ENCODE peak calls at places on chromosomes 11 and 22, in five cellular contexts. One of them, this sample, is unnamed. For H3K4me1, the result is how much of the 10 kb centered on the place peaks cover.

GRCh38 chr11:72528121-72528520 is 93.8 kb upstream of the CLPB start:
- DNase-seq in endothelial cell of umbilical vein: no peak
- DNase-seq in lower lobe of right lung: no peak
- DNase-seq in prostate gland: no peak
- DNase-seq in CD8-positive, alpha-beta memory T cell: no peak
- DNase-seq in this sample: no peak

GRCh38 chr11:60657880-60658279 is 41.5 kb upstream of the MS4A8 start:
- DNase-seq in CD8-positive, alpha-beta memory T cell: no peak
- DNase-seq in prostate gland: no peak
- DNase-seq in endothelial cell of umbilical vein: no peak
- DNase-seq in lower lobe of right lung: no peak
- DNase-seq in this sample: peak

GRCh38 chr22:28989912-28990311 is 71.7 kb downstream of the C22orf31 start:
- DNase-seq in lower lobe of right lung: no peak
- DNase-seq in CD8-positive, alpha-beta memory T cell: no peak
- DNase-seq in prostate gland: no peak
- DNase-seq in endothelial cell of umbilical vein: no peak
- DNase-seq in this sample: no peak

GRCh38 chr11:20303451-20303965 is 60.0 kb upstream of the HTATIP2 start:
- DNase-seq in lower lobe of right lung: no peak
- DNase-seq in endothelial cell of umbilical vein: no peak
- DNase-seq in prostate gland: no peak
- DNase-seq in CD8-positive, alpha-beta memory T cell: no peak
- DNase-seq in this sample: peak

GRCh38 chr22:41444360-41445170 is 2.0 kb downstream of the TOB2 start:
- DNase-seq in prostate gland: peak
- DNase-seq in endothelial cell of umbilical vein: peak
- DNase-seq in lower lobe of right lung: peak
- DNase-seq in CD8-positive, alpha-beta memory T cell: peak
- DNase-seq in this sample: peak

GRCh38 chr11:26045082-26045481 is 286.8 kb upstream of the ANO3 start:
- DNase-seq in prostate gland: no peak
- DNase-seq in endothelial cell of umbilical vein: no peak
- DNase-seq in CD8-positive, alpha-beta memory T cell: no peak
- DNase-seq in lower lobe of right lung: no peak
- DNase-seq in this sample: no peak

GRCh38 chr11:32279672-32280071 is 155.7 kb downstream of the WT1 start:
- DNase-seq in CD8-positive, alpha-beta memory T cell: no peak
- DNase-seq in lower lobe of right lung: no peak
- DNase-seq in endothelial cell of umbilical vein: no peak
- DNase-seq in prostate gland: no peak
- DNase-seq in this sample: no peak

GRCh38 chr22:42905702-42906183 is 48.7 kb upstream of the ARFGAP3 start:
- DNase-seq in lower lobe of right lung: peak
- DNase-seq in CD8-positive, alpha-beta memory T cell: no peak
- DNase-seq in prostate gland: peak
- DNase-seq in endothelial cell of umbilical vein: peak
- DNase-seq in this sample: peak

GRCh38 chr11:79444923-79445322 is 4.1 kb upstream of the TENM4 start:
- DNase-seq in CD8-positive, alpha-beta memory T cell: no peak
- DNase-seq in prostate gland: no peak
- DNase-seq in lower lobe of right lung: no peak
- DNase-seq in endothelial cell of umbilical vein: no peak
- DNase-seq in this sample: no peak

GRCh38 chr11:117146521-117146920 is 2.4 kb downstream of the PAFAH1B2 start:
- DNase-seq in endothelial cell of umbilical vein: no peak
- DNase-seq in lower lobe of right lung: no peak
- DNase-seq in prostate gland: no peak
- DNase-seq in CD8-positive, alpha-beta memory T cell: no peak
- DNase-seq in this sample: no peak

GRCh38 chr11:86592659-86593451 is 79.6 kb downstream of the ME3 start:
- DNase-seq in endothelial cell of umbilical vein: peak
- DNase-seq in prostate gland: no peak
- DNase-seq in CD8-positive, alpha-beta memory T cell: peak
- DNase-seq in lower lobe of right lung: no peak
- DNase-seq in this sample: peak

GRCh38 chr22:48492371-48493320 is 1335.0 kb downstream of the BRD1 start:
- DNase-seq in endothelial cell of umbilical vein: peak
- DNase-seq in prostate gland: peak
- DNase-seq in lower lobe of right lung: peak
- DNase-seq in CD8-positive, alpha-beta memory T cell: no peak
- DNase-seq in this sample: peak

GRCh38 chr22:24060375-24060788 is 49.3 kb downstream of the CABIN1 start:
- DNase-seq in endothelial cell of umbilical vein: peak
- DNase-seq in CD8-positive, alpha-beta memory T cell: no peak
- DNase-seq in prostate gland: peak
- DNase-seq in lower lobe of right lung: no peak
- DNase-seq in this sample: no peak

GRCh38 chr11:59206635-59207034 is 6.1 kb downstream of the MPEG1 start:
- DNase-seq in endothelial cell of umbilical vein: peak
- DNase-seq in prostate gland: no peak
- DNase-seq in CD8-positive, alpha-beta memory T cell: no peak
- DNase-seq in lower lobe of right lung: no peak
- DNase-seq in this sample: peak

GRCh38 chr11:34630544-34630943 is 9.7 kb downstream of the EHF start:
- DNase-seq in lower lobe of right lung: no peak
- DNase-seq in endothelial cell of umbilical vein: no peak
- DNase-seq in prostate gland: no peak
- DNase-seq in CD8-positive, alpha-beta memory T cell: no peak
- DNase-seq in this sample: no peak

GRCh38 chr11:34631297-34631696 is 10.4 kb downstream of the EHF start:
- DNase-seq in lower lobe of right lung: no peak
- DNase-seq in endothelial cell of umbilical vein: no peak
- DNase-seq in prostate gland: no peak
- DNase-seq in CD8-positive, alpha-beta memory T cell: no peak
- DNase-seq in this sample: no peak

GRCh38 chr11:34631737-34632104 is 10.8 kb downstream of the EHF start:
- DNase-seq in CD8-positive, alpha-beta memory T cell: no peak
- DNase-seq in prostate gland: peak
- DNase-seq in endothelial cell of umbilical vein: no peak
- DNase-seq in lower lobe of right lung: no peak
- DNase-seq in this sample: no peak

GRCh38 chr11:34627197-34627596 is 6.3 kb downstream of the EHF start:
- DNase-seq in prostate gland: no peak
- DNase-seq in lower lobe of right lung: no peak
- DNase-seq in CD8-positive, alpha-beta memory T cell: no peak
- DNase-seq in endothelial cell of umbilical vein: no peak
- DNase-seq in this sample: no peak

GRCh38 chr11:34629711-34630110 is 8.8 kb downstream of the EHF start:
- DNase-seq in CD8-positive, alpha-beta memory T cell: no peak
- DNase-seq in lower lobe of right lung: no peak
- DNase-seq in prostate gland: no peak
- DNase-seq in endothelial cell of umbilical vein: no peak
- DNase-seq in this sample: no peak
- H3K27ac ChIP-seq in CD8-positive, alpha-beta memory T cell: no peak
- H3K27ac ChIP-seq in lower lobe of right lung: no peak
- H3K27ac ChIP-seq in prostate gland: peak
- H3K27ac ChIP-seq in endothelial cell of umbilical vein: no peak
- H3K27ac ChIP-seq in this sample: no peak

GRCh38 chr11:75351541-75352416 is at the start of gene ARRB1:
- DNase-seq in lower lobe of right lung: peak
- DNase-seq in prostate gland: no peak
- DNase-seq in endothelial cell of umbilical vein: no peak
- DNase-seq in CD8-positive, alpha-beta memory T cell: peak
- DNase-seq in this sample: peak
- H3K4me1 ChIP-seq in lower lobe of right lung: under half
- H3K4me1 ChIP-seq in prostate gland: under half
- H3K4me1 ChIP-seq in endothelial cell of umbilical vein: under half
- H3K4me1 ChIP-seq in CD8-positive, alpha-beta memory T cell: half or more
- H3K4me1 ChIP-seq in this sample: half or more

DNA sequence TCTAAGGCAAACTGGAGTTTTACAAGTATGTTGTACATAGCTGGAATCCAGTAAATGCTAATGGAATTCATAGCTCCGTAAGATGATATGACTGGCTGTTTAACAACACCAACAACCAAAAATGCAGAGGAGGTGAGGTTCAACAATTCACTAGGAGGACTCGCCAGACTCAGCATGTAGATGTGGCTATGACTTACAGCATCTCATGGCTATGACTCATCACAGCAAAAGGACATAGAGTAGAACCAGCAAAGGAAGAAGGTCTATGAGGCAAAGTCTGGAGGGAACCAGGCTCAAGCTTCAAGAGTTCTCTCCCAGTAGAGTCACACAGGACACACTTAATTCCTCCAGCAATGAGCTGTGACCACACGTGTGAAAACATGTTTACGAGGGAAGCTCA is 116.9 kb downstream of the LARGE1 start:
- DNase-seq in CD8-positive, alpha-beta memory T cell: no peak
- DNase-seq in endothelial cell of umbilical vein: no peak
- DNase-seq in lower lobe of right lung: no peak
- DNase-seq in prostate gland: no peak
- DNase-seq in this sample: no peak
- H3K27ac ChIP-seq in CD8-positive, alpha-beta memory T cell: no peak
- H3K27ac ChIP-seq in endothelial cell of umbilical vein: no peak
- H3K27ac ChIP-seq in lower lobe of right lung: no peak
- H3K27ac ChIP-seq in prostate gland: peak
- H3K27ac ChIP-seq in this sample: no peak

GRCh38 chr22:25628494-25628893 is 64.0 kb downstream of the GRK3 start:
- DNase-seq in prostate gland: peak
- DNase-seq in CD8-positive, alpha-beta memory T cell: no peak
- DNase-seq in endothelial cell of umbilical vein: no peak
- DNase-seq in lower lobe of right lung: no peak
- DNase-seq in this sample: no peak
- H3K4me1 ChIP-seq in prostate gland: under half
- H3K4me1 ChIP-seq in CD8-positive, alpha-beta memory T cell: under half
- H3K4me1 ChIP-seq in endothelial cell of umbilical vein: under half
- H3K4me1 ChIP-seq in lower lobe of right lung: under half
- H3K4me1 ChIP-seq in this sample: half or more

DNA sequence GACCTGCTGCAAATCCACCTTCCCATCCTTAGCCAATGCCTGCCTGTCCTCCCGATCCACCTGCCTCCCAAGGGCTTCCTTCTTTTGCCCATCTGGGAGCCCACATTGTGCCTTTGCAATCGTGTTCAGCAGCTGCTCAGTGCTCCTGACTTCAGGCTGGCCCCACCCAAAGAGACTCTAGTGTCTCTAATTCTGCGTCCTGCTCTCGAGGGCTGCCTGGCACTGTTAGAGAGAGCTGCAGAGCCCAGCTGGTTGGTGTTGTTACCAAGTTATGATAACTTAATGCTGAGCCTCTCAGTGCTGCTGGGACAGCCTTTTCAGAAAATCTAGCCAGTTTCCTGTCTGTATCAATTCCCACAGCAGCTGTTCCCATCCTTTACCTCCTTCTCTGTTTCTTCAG is 69.1 kb downstream of the MICAL2 start:
- DNase-seq in prostate gland: no peak
- DNase-seq in CD8-positive, alpha-beta memory T cell: no peak
- DNase-seq in endothelial cell of umbilical vein: no peak
- DNase-seq in lower lobe of right lung: peak
- DNase-seq in this sample: peak
- H3K27ac ChIP-seq in prostate gland: no peak
- H3K27ac ChIP-seq in CD8-positive, alpha-beta memory T cell: no peak
- H3K27ac ChIP-seq in endothelial cell of umbilical vein: no peak
- H3K27ac ChIP-seq in lower lobe of right lung: peak
- H3K27ac ChIP-seq in this sample: peak

DNA sequence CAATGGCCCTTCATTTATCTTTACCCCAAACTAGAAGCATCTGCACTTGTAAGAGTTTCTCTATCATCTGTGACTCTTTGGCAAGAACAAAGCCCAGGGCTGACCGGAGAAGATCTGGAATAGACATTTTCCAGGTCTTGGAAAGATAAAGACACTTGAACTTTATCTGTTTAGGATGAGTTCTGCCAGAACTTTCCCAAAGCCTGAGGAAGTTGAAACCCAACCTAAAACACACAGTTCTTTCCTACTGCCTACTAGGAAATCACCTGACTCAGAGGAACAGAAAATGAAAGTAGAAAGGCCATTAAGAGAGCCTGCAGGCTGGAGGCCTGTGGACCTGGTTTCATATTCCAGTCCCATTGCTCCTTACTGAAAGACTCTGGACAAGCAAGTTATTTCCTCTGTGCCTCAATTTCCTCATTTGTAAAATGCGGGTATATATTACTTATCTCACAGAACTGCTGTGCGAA is 1.4 kb downstream of the UBE2L6 start:
- DNase-seq in lower lobe of right lung: no peak
- DNase-seq in CD8-positive, alpha-beta memory T cell: peak
- DNase-seq in endothelial cell of umbilical vein: peak
- DNase-seq in prostate gland: peak
- DNase-seq in this sample: no peak
- H3K4me1 ChIP-seq in lower lobe of right lung: under half
- H3K4me1 ChIP-seq in CD8-positive, alpha-beta memory T cell: under half
- H3K4me1 ChIP-seq in endothelial cell of umbilical vein: under half
- H3K4me1 ChIP-seq in prostate gland: under half
- H3K4me1 ChIP-seq in this sample: under half

DNA sequence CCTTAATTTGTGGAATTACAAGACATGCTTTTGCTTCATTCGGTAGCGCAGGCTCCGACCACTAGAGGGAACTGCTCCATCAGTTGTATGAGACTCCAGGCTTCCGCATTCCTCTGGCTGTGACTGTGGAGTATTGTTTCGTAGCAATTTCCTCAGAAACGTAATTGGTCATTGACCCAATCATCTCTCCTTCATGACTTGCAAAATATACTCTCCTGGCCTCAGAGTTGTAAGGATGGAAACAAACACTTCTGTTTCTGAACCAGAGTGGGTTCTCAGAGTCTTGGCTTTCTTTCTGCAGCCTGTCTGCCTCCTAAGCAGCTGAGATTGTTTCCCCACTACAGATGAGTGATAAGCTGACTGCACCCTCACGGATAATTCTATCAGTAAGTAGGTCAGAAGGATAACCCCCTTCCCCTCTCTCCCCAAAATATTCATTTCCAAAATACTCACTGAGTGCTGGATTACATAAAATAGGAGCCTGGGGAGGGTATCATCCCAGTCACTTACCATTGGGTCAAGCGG is 146.8 kb upstream of the ZC3H12C start:
- DNase-seq in CD8-positive, alpha-beta memory T cell: peak
- DNase-seq in prostate gland: peak
- DNase-seq in lower lobe of right lung: peak
- DNase-seq in endothelial cell of umbilical vein: peak
- DNase-seq in this sample: peak
- H3K27ac ChIP-seq in CD8-positive, alpha-beta memory T cell: no peak
- H3K27ac ChIP-seq in prostate gland: no peak
- H3K27ac ChIP-seq in lower lobe of right lung: peak
- H3K27ac ChIP-seq in endothelial cell of umbilical vein: peak
- H3K27ac ChIP-seq in this sample: no peak

This sample was measured in SJCRH30.